ENCODE peak calls at places on chromosomes 4 and X, in four cellular contexts. I, X, U and T are unnamed samples.

GRCh38 chrX:119266364-119266995 is 30.4 kb downstream of the PGRMC1 start:
- DNase-seq in I (peak; percentile 12), X (no peak), U (no peak), T (peak; percentile 30)

GRCh38 chr4:138005486-138005885 is 236.7 kb downstream of the SLC7A11 start:
- DNase-seq in I (no peak), X (no peak), U (no peak), T (no peak)

GRCh38 chr4:170242471-170242870 is 152.7 kb upstream of the AADAT start:
- DNase-seq in I (no peak), X (no peak), U (no peak), T (no peak)

GRCh38 chr4:10461091-10461849 is 4.0 kb upstream of the ZNF518B start:
- DNase-seq in I (peak; percentile 72), X (no peak), U (no peak), T (no peak)

GRCh38 chr4:78528327-78528726 is 23.2 kb upstream of the ANXA3 start:
- DNase-seq in I (no peak), X (no peak), U (no peak), T (no peak)

GRCh38 chr4:143360838-143361237 is 24.2 kb downstream of the GAB1 start:
- DNase-seq in I (no peak), X (no peak), U (no peak), T (no peak)

GRCh38 chr4:113769744-113770143 is 8.2 kb upstream of the CAMK2D start:
- DNase-seq in I (no peak), X (no peak), U (no peak), T (no peak)

GRCh38 chr4:110620352-110621327 is 2.2 kb downstream of the PITX2 start:
- DNase-seq in I (no peak), X (no peak), U (peak; percentile 83), T (no peak)

GRCh38 chr4:52658671-52659015 is 458 bp downstream of the USP46 start:
- DNase-seq in I (no peak), X (no peak), U (no peak), T (peak; percentile 15)

GRCh38 chr4:148288448-148288847 is 153.8 kb downstream of the NR3C2 start:
- DNase-seq in I (peak; percentile 18), X (no peak), U (no peak), T (no peak)

GRCh38 chr4:168021666-168022065 is 70.7 kb upstream of the ANXA10 start:
- DNase-seq in I (no peak), X (no peak), U (no peak), T (no peak)

GRCh38 chr4:176298664-176299063 is 21.1 kb upstream of the SPCS3 start:
- DNase-seq in I (no peak), X (no peak), U (no peak), T (no peak)

GRCh38 chr4:74546020-74546419 is 101.1 kb downstream of the AREG start:
- DNase-seq in I (no peak), X (no peak), U (no peak), T (no peak)

GRCh38 chrX:72045552-72046277 is 86.0 kb downstream of the RTL5 start:
- DNase-seq in I (no peak), X (no peak), U (no peak), T (no peak)

GRCh38 chrX:14013074-14013473 is 16.6 kb downstream of the GEMIN8 start:
- DNase-seq in I (no peak), X (no peak), U (no peak), T (no peak)

GRCh38 chrX:39158801-39159657 is 357.8 kb downstream of the MID1IP1 start:
- DNase-seq in I (peak; percentile 32), X (no peak), U (peak; percentile 26), T (no peak)

GRCh38 chr4:76723916-76724315 is 174.0 kb downstream of the SOWAHB start:
- DNase-seq in I (no peak), X (peak; percentile 72), U (no peak), T (no peak)

GRCh38 chr4:152850377-152850776 is 70.6 kb downstream of the ARFIP1 start:
- DNase-seq in I (peak; percentile 24), X (no peak), U (no peak), T (peak; percentile 41)

GRCh38 chrX:63561425-63561824 is 210.3 kb upstream of the SPIN4 start:
- DNase-seq in I (no peak), X (no peak), U (no peak), T (no peak)

GRCh38 chr4:108107729-108108382 is 60.9 kb downstream of the LEF1 start:
- DNase-seq in I (no peak), X (no peak), U (no peak), T (no peak)

GRCh38 chr4:89657931-89658700 is 178.8 kb downstream of the SNCA start:
- DNase-seq in I (no peak), X (peak; percentile 1), U (no peak), T (no peak)

GRCh38 chrX:81082649-81083048 is 119.1 kb downstream of the HMGN5 start:
- DNase-seq in I (no peak), X (no peak), U (no peak), T (no peak)

GRCh38 chr4:38385286-38386010 is 278.6 kb upstream of the KLF3 start:
- DNase-seq in I (peak; percentile 19), X (no peak), U (no peak), T (no peak)

GRCh38 chr4:13970349-13970748 is 342.8 kb upstream of the BOD1L1 start:
- DNase-seq in I (no peak), X (no peak), U (no peak), T (no peak)

GRCh38 chr4:2837904-2838496 is 5.6 kb upstream of the ADD1 start:
- DNase-seq in I (peak; percentile 50), X (no peak), U (peak; percentile 90), T (peak; percentile 81)

GRCh38 chr4:185838104-185838452 is 26.1 kb upstream of the SORBS2 start:
- DNase-seq in I (no peak), X (no peak), U (no peak), T (no peak)

GRCh38 chr4:165308606-165309005 is 18.9 kb upstream of the MSMO1 start:
- DNase-seq in I (no peak), X (no peak), U (no peak), T (no peak)

GRCh38 chr4:120843840-120844527 is 78.5 kb downstream of the PRDM5 start:
- DNase-seq in I (peak; percentile 11), X (no peak), U (no peak), T (no peak)

GRCh38 chr4:114417214-114417613 is 181.4 kb upstream of the UGT8 start:
- DNase-seq in I (no peak), X (no peak), U (no peak), T (no peak)

GRCh38 chrX:151981129-151981528 is 6.7 kb upstream of the GABRE start:
- DNase-seq in I (no peak), X (no peak), U (no peak), T (no peak)

GRCh38 chr4:2791518-2792395 is 1.1 kb upstream of the SH3BP2 start:
- DNase-seq in I (no peak), X (no peak), U (peak; percentile 89), T (no peak)

GRCh38 chr4:152815078-152815477 is 35.3 kb downstream of the ARFIP1 start:
- DNase-seq in I (peak; percentile 41), X (no peak), U (no peak), T (no peak)

GRCh38 chr4:3010998-3011397 is 47.6 kb downstream of the GRK4 start:
- DNase-seq in I (peak; percentile 38), X (peak; percentile 38), U (peak; percentile 89), T (no peak)

GRCh38 chr4:138347561-138347960 is 105.4 kb upstream of the SLC7A11 start:
- DNase-seq in I (no peak), X (no peak), U (no peak), T (no peak)

GRCh38 chrX:17769701-17770269 is 32.5 kb downstream of the SCML1 start:
- DNase-seq in I (no peak), X (no peak), U (no peak), T (no peak)

GRCh38 chr4:126799971-126800722 is 832.6 kb upstream of the INTU start:
- DNase-seq in I (no peak), X (peak; percentile 21), U (no peak), T (no peak)

GRCh38 chr4:80045831-80046230 is 27.2 kb downstream of the ANTXR2 start:
- DNase-seq in I (no peak), X (peak; percentile 32), U (no peak), T (no peak)

GRCh38 chrX:22527302-22527701 is 254.6 kb downstream of the CBLL2 start:
- DNase-seq in I (no peak), X (no peak), U (no peak), T (no peak)

GRCh38 chr4:33628296-33628695 is 2616.0 kb downstream of the ARAP2 start:
- DNase-seq in I (no peak), X (no peak), U (no peak), T (no peak)

GRCh38 chr4:23040539-23040938 is 347.8 kb downstream of the GBA3 start:
- DNase-seq in I (no peak), X (no peak), U (no peak), T (no peak)
- TF ChIP-seq CTCF in I (no peak), X (no peak), U (no peak), T (no peak)

DNA sequence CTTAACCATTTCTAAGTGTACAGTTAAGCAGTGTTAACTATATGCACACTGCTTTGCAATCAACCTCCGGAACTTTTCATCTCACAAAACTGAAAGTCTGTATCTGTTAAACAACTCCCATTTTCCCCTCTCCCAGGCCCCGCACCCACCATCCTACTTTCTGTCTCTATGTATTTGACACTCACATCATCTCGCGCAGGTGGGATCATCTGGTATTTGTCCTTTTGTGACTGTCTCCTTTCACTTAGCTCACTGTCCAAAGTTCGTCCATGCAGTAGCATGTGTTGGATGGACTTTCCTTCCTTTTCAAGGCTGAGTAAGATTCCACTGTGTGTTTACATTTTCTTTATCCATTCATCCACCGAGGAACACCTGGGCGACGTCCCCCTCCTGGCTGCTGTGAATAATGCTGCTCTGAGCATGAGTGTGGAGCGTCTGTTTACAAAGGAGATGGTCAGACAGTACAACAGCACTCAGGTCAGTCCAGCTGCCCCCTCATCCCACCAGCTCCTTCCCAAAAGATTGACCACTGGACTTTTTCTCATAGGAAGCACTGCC is 39.8 kb downstream of the DCTD start:
- DNase-seq in I (no peak), X (no peak), U (peak; percentile 40), T (no peak)
- TF ChIP-seq CTCF in I (no peak), X (no peak), U (no peak), T (no peak)

GRCh38 chr4:151038452-151039157 is 23.5 kb upstream of the LRBA start:
- DNase-seq in I (no peak), X (no peak), U (peak; percentile 46), T (no peak)
- TF ChIP-seq CTCF in I (no peak), X (no peak), U (no peak), T (no peak)

DNA sequence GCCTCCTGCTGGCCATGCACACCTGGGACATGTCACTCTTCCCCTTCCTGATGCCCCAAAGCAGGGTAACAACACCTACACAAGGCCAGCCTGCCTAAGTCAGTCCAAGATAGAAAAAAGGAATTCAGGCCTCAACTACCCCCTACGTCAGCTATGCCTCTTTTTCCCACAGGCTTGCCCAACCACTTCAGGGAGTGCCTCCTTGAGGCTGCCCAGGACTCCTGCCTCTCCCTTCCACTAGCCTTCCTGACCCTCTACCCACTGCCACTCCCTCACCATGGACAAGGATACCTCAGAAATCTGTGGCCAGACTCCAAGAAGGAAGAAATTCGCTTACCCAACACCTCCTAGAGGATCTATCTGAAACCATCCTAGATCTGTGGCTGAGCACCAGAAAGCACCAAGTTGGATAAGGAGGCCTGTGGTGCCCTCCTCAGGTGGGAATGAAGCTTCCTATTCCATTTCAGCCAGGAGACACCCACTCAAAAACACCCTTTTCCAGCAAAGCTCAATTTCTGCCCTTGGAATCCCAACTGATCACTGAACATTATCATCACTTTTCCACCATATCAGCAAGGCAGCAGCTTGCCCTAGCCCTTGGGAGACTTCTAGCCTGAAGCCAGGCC is 1.8 kb downstream of the KDM5C start:
- DNase-seq in I (no peak), X (no peak), U (no peak), T (no peak)
- TF ChIP-seq CTCF in I (no peak), X (no peak), U (no peak), T (no peak)